ENCODE peak calls at places on chromosomes 2 and 18, in nine cellular contexts. One of them, this sample, is unnamed.

GRCh38 chr18:23205980-23206379 is 70.7 kb downstream of the CABLES1 start:
- DNase-seq in GM23248: no peak
- DNase-seq in H1: no peak
- DNase-seq in HCT116: no peak
- DNase-seq in astrocyte: no peak
- DNase-seq in GM23338: no peak
- DNase-seq in K562: no peak
- DNase-seq in fibroblast of lung: no peak
- DNase-seq in PC-9: no peak
- DNase-seq in this sample: no peak

GRCh38 chr2:98909381-98910211 is 26.4 kb downstream of the CRACDL start:
- DNase-seq in GM23248: peak
- DNase-seq in H1: peak
- DNase-seq in HCT116: no peak
- DNase-seq in astrocyte: peak
- DNase-seq in GM23338: peak
- DNase-seq in K562: no peak
- DNase-seq in fibroblast of lung: peak
- DNase-seq in PC-9: peak
- DNase-seq in this sample: no peak

GRCh38 chr2:231069379-231070054 is 12.8 kb downstream of the PSMD1 start:
- DNase-seq in GM23248: peak
- DNase-seq in H1: no peak
- DNase-seq in HCT116: no peak
- DNase-seq in astrocyte: peak
- DNase-seq in GM23338: no peak
- DNase-seq in K562: no peak
- DNase-seq in fibroblast of lung: peak
- DNase-seq in PC-9: no peak
- DNase-seq in this sample: no peak

GRCh38 chr18:49814147-49814499 is 790 bp upstream of the ACAA2 start:
- DNase-seq in GM23248: peak
- DNase-seq in H1: no peak
- DNase-seq in HCT116: no peak
- DNase-seq in astrocyte: peak
- DNase-seq in GM23338: peak
- DNase-seq in K562: no peak
- DNase-seq in fibroblast of lung: peak
- DNase-seq in PC-9: no peak
- DNase-seq in this sample: peak

GRCh38 chr2:216013080-216013909 is at the start of gene MREG:
- DNase-seq in GM23248: peak
- DNase-seq in H1: peak
- DNase-seq in HCT116: peak
- DNase-seq in astrocyte: peak
- DNase-seq in GM23338: peak
- DNase-seq in K562: peak
- DNase-seq in fibroblast of lung: peak
- DNase-seq in PC-9: peak
- DNase-seq in this sample: no peak

GRCh38 chr2:45761660-45762059 is 110.2 kb downstream of the PRKCE start:
- DNase-seq in GM23248: no peak
- DNase-seq in H1: no peak
- DNase-seq in HCT116: no peak
- DNase-seq in astrocyte: no peak
- DNase-seq in GM23338: no peak
- DNase-seq in K562: no peak
- DNase-seq in fibroblast of lung: no peak
- DNase-seq in PC-9: no peak
- DNase-seq in this sample: no peak

GRCh38 chr2:37786153-37786809 is 114.8 kb upstream of the CDC42EP3 start:
- DNase-seq in GM23248: no peak
- DNase-seq in H1: no peak
- DNase-seq in HCT116: no peak
- DNase-seq in astrocyte: no peak
- DNase-seq in GM23338: no peak
- DNase-seq in K562: no peak
- DNase-seq in fibroblast of lung: no peak
- DNase-seq in PC-9: no peak
- DNase-seq in this sample: no peak

GRCh38 chr2:120680136-120680761 is 55.4 kb upstream of the GLI2 start:
- DNase-seq in GM23248: peak
- DNase-seq in H1: peak
- DNase-seq in HCT116: peak
- DNase-seq in astrocyte: peak
- DNase-seq in GM23338: peak
- DNase-seq in K562: peak
- DNase-seq in fibroblast of lung: peak
- DNase-seq in PC-9: peak
- DNase-seq in this sample: peak

GRCh38 chr2:70089946-70090523 is 2.8 kb downstream of the PCBP1 start:
- DNase-seq in GM23248: peak
- DNase-seq in H1: no peak
- DNase-seq in HCT116: no peak
- DNase-seq in astrocyte: no peak
- DNase-seq in GM23338: peak
- DNase-seq in K562: no peak
- DNase-seq in fibroblast of lung: no peak
- DNase-seq in PC-9: no peak
- DNase-seq in this sample: no peak

GRCh38 chr2:41869542-41870256 is 178.1 kb upstream of the PKDCC start:
- DNase-seq in GM23248: peak
- DNase-seq in H1: peak
- DNase-seq in HCT116: peak
- DNase-seq in astrocyte: no peak
- DNase-seq in GM23338: peak
- DNase-seq in K562: peak
- DNase-seq in fibroblast of lung: peak
- DNase-seq in PC-9: no peak
- DNase-seq in this sample: no peak

GRCh38 chr2:98134138-98134537 is 47.2 kb downstream of the VWA3B start:
- DNase-seq in GM23248: peak
- DNase-seq in H1: no peak
- DNase-seq in HCT116: no peak
- DNase-seq in astrocyte: peak
- DNase-seq in GM23338: peak
- DNase-seq in K562: no peak
- DNase-seq in fibroblast of lung: no peak
- DNase-seq in PC-9: no peak
- DNase-seq in this sample: no peak

GRCh38 chr2:240396623-240397541 is 38.6 kb upstream of the GPC1 start:
- DNase-seq in GM23248: peak
- DNase-seq in H1: no peak
- DNase-seq in HCT116: no peak
- DNase-seq in astrocyte: no peak
- DNase-seq in GM23338: no peak
- DNase-seq in K562: no peak
- DNase-seq in fibroblast of lung: peak
- DNase-seq in PC-9: no peak
- DNase-seq in this sample: no peak

GRCh38 chr2:29606105-29606871 is 315.1 kb downstream of the ALK start:
- DNase-seq in GM23248: peak
- DNase-seq in H1: no peak
- DNase-seq in HCT116: no peak
- DNase-seq in astrocyte: peak
- DNase-seq in GM23338: no peak
- DNase-seq in K562: no peak
- DNase-seq in fibroblast of lung: peak
- DNase-seq in PC-9: no peak
- DNase-seq in this sample: peak

GRCh38 chr2:39757156-39757555 is 21.9 kb downstream of the THUMPD2 start:
- DNase-seq in GM23248: no peak
- DNase-seq in H1: no peak
- DNase-seq in HCT116: no peak
- DNase-seq in astrocyte: no peak
- DNase-seq in GM23338: no peak
- DNase-seq in K562: no peak
- DNase-seq in fibroblast of lung: no peak
- DNase-seq in PC-9: no peak
- DNase-seq in this sample: no peak

GRCh38 chr2:113894156-113894743 is 4.4 kb downstream of the ACTR3 start:
- DNase-seq in GM23248: peak
- DNase-seq in H1: no peak
- DNase-seq in HCT116: peak
- DNase-seq in astrocyte: peak
- DNase-seq in GM23338: peak
- DNase-seq in K562: no peak
- DNase-seq in fibroblast of lung: peak
- DNase-seq in PC-9: peak
- DNase-seq in this sample: no peak

GRCh38 chr2:8229546-8229986 is 452.3 kb upstream of the ID2 start:
- DNase-seq in GM23248: peak
- DNase-seq in H1: no peak
- DNase-seq in HCT116: peak
- DNase-seq in astrocyte: peak
- DNase-seq in GM23338: peak
- DNase-seq in K562: peak
- DNase-seq in fibroblast of lung: peak
- DNase-seq in PC-9: no peak
- DNase-seq in this sample: no peak

GRCh38 chr2:64273524-64274398 is 129.5 kb upstream of the PELI1 start:
- DNase-seq in GM23248: peak
- DNase-seq in H1: no peak
- DNase-seq in HCT116: no peak
- DNase-seq in astrocyte: peak
- DNase-seq in GM23338: no peak
- DNase-seq in K562: no peak
- DNase-seq in fibroblast of lung: peak
- DNase-seq in PC-9: peak
- DNase-seq in this sample: peak

GRCh38 chr2:43102366-43103092 is 123.9 kb downstream of the ZFP36L2 start:
- DNase-seq in GM23248: no peak
- DNase-seq in H1: no peak
- DNase-seq in HCT116: no peak
- DNase-seq in astrocyte: no peak
- DNase-seq in GM23338: peak
- DNase-seq in K562: no peak
- DNase-seq in fibroblast of lung: peak
- DNase-seq in PC-9: no peak
- DNase-seq in this sample: no peak

GRCh38 chr2:151619337-151619989 is 114.8 kb downstream of the NEB start:
- DNase-seq in GM23248: no peak
- DNase-seq in H1: no peak
- DNase-seq in HCT116: no peak
- DNase-seq in astrocyte: peak
- DNase-seq in GM23338: no peak
- DNase-seq in K562: no peak
- DNase-seq in fibroblast of lung: peak
- DNase-seq in PC-9: no peak
- DNase-seq in this sample: no peak

DNA sequence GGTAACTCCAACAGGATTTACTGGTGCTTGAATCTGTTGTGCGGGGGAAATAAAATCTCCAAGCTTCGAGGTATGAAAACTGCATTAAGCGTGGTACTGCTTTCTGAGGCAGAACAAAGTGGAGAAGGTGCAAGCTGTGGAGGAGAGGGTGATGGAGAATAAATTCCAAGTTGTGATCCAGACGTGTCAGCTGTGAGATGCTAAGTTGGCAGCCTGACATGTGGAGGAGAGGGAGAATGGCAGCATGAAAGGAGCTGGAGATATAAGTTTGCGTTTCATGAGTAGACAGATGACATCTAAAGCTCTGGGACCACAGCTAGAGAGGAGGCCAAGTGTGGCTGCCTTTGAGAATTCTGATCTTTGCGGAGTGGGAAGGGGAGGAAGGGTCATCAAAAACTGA is 411.8 kb downstream of the FBXO15 start:
- DNase-seq in GM23248: no peak
- DNase-seq in H1: no peak
- DNase-seq in HCT116: no peak
- DNase-seq in astrocyte: no peak
- DNase-seq in GM23338: no peak
- DNase-seq in K562: no peak
- DNase-seq in fibroblast of lung: no peak
- DNase-seq in PC-9: no peak
- DNase-seq in this sample: no peak
- H3K4me3 ChIP-seq in GM23248: no peak
- H3K4me3 ChIP-seq in H1: no peak
- H3K4me3 ChIP-seq in HCT116: no peak
- H3K4me3 ChIP-seq in astrocyte: no peak
- H3K4me3 ChIP-seq in GM23338: no peak
- H3K4me3 ChIP-seq in K562: no peak
- H3K4me3 ChIP-seq in fibroblast of lung: no peak
- H3K4me3 ChIP-seq in PC-9: no peak
- H3K4me3 ChIP-seq in this sample: no peak

GRCh38 chr18:31041346-31042067 is 1.0 kb downstream of the DSC3 start:
- DNase-seq in GM23248: no peak
- DNase-seq in H1: peak
- DNase-seq in HCT116: no peak
- DNase-seq in astrocyte: no peak
- DNase-seq in GM23338: peak
- DNase-seq in K562: no peak
- DNase-seq in fibroblast of lung: no peak
- DNase-seq in PC-9: no peak
- DNase-seq in this sample: no peak
- TF ChIP-seq EZH2 in GM23248: no peak
- TF ChIP-seq EZH2 in H1: peak
- TF ChIP-seq EZH2 in HCT116: no peak
- TF ChIP-seq EZH2 in astrocyte: peak
- TF ChIP-seq EZH2 in GM23338: peak
- TF ChIP-seq EZH2 in K562: no peak
- TF ChIP-seq EZH2 in fibroblast of lung: no peak
- TF ChIP-seq EZH2 in PC-9: no peak
- TF ChIP-seq EZH2 in this sample: no peak

DNA sequence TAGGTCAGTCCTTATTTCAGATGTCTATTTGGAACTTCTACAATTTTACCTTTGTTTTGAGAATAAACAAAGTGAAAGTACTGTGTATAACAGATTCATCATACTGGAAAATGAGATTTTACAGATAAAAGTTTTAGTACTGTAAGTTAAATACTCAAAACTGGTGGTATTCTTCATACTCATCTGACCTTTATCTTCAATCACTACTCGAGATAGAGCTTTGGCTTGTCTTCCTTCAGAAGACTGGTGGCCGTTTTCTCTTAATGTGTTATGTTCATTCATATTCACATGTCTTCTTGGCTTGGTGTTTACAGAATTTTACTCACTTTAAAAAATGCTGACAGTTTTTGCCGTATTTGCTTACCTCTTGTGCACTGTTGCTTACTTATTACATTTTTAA is 2.1 kb downstream of the SPOPL start:
- DNase-seq in GM23248: peak
- DNase-seq in H1: no peak
- DNase-seq in HCT116: no peak
- DNase-seq in astrocyte: no peak
- DNase-seq in GM23338: no peak
- DNase-seq in K562: no peak
- DNase-seq in fibroblast of lung: no peak
- DNase-seq in PC-9: no peak
- DNase-seq in this sample: no peak
- H3K4me3 ChIP-seq in GM23248: peak
- H3K4me3 ChIP-seq in H1: no peak
- H3K4me3 ChIP-seq in HCT116: no peak
- H3K4me3 ChIP-seq in astrocyte: peak
- H3K4me3 ChIP-seq in GM23338: peak
- H3K4me3 ChIP-seq in K562: peak
- H3K4me3 ChIP-seq in fibroblast of lung: peak
- H3K4me3 ChIP-seq in PC-9: peak
- H3K4me3 ChIP-seq in this sample: peak

DNA sequence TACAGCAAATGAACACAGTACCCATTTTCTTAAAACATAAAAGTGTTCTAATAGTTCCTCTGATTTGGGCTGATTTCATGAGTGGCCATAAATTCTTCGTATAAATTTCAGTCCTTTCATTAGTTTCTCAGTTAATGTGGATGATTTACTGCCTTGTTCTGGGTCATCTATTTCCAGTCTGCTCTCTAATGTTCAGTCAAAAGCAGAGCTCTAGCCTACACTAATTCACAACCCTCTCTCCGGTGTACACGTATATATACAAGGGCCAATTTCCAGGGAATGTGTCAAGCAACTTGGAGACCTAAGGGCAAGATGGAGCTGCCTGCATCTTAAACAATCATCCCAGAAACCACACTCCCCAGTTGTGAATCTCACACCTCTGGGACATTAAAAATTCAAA is 281.0 kb downstream of the STK39 start:
- DNase-seq in GM23248: no peak
- DNase-seq in H1: no peak
- DNase-seq in HCT116: no peak
- DNase-seq in astrocyte: no peak
- DNase-seq in GM23338: no peak
- DNase-seq in K562: no peak
- DNase-seq in fibroblast of lung: no peak
- DNase-seq in PC-9: no peak
- DNase-seq in this sample: no peak
- TF ChIP-seq EZH2 in GM23248: no peak
- TF ChIP-seq EZH2 in H1: no peak
- TF ChIP-seq EZH2 in HCT116: no peak
- TF ChIP-seq EZH2 in astrocyte: no peak
- TF ChIP-seq EZH2 in GM23338: no peak
- TF ChIP-seq EZH2 in K562: no peak
- TF ChIP-seq EZH2 in fibroblast of lung: no peak
- TF ChIP-seq EZH2 in PC-9: no peak
- TF ChIP-seq EZH2 in this sample: no peak